ENCODE peak calls at places on chromosomes 2 and 18, in nine cellular contexts. D is astrocyte, F is Karpas-422, K is T-helper 17 cell, W is Panc1, Y is heart right ventricle, T is IMR-90, M is H1, A is SK-N-SH. O is an unnamed sample. For H3K9me3, the result is how much of the 10 kb centered on the place peaks cover.

GRCh38 chr2:230798769-230799399 is 65.9 kb upstream of the ITM2C start:
- DNase-seq in D (no peak), F (peak), K (no peak), W (no peak), Y (peak), T (peak), M (no peak), A (peak), O (no peak)

GRCh38 chr2:67476808-67477790 is 80.0 kb downstream of the ETAA1 start:
- DNase-seq in D (peak), F (peak), K (no peak), W (peak), Y (no peak), T (peak), M (no peak), A (peak), O (no peak)

GRCh38 chr18:75638223-75638596 is 210.7 kb upstream of the SMIM21 start:
- DNase-seq in D (peak), F (no peak), K (no peak), W (no peak), Y (no peak), T (peak), M (no peak), A (no peak), O (no peak)

GRCh38 chr2:37780097-37780676 is 108.7 kb upstream of the CDC42EP3 start:
- DNase-seq in D (peak), F (no peak), K (no peak), W (no peak), Y (no peak), T (peak), M (no peak), A (no peak), O (no peak)

GRCh38 chr2:219570924-219571310 is 422 bp downstream of the OBSL1 start:
- DNase-seq in D (peak), F (no peak), K (no peak), W (no peak), Y (no peak), T (peak), M (no peak), A (no peak), O (no peak)

GRCh38 chr2:219219781-219220532 is 1.2 kb upstream of the ABCB6 start:
- DNase-seq in D (no peak), F (no peak), K (no peak), W (no peak), Y (no peak), T (no peak), M (no peak), A (no peak), O (no peak)

GRCh38 chr2:42492691-42493467 is 903 bp downstream of the KCNG3 start:
- DNase-seq in D (no peak), F (no peak), K (peak), W (no peak), Y (no peak), T (no peak), M (peak), A (peak), O (no peak)

GRCh38 chr2:132740081-132740480 is 70.1 kb upstream of the LYPD1 start:
- DNase-seq in D (peak), F (no peak), K (no peak), W (no peak), Y (no peak), T (peak), M (no peak), A (no peak), O (no peak)

GRCh38 chr2:10542033-10542432 is 93.9 kb upstream of the ODC1 start:
- DNase-seq in D (no peak), F (no peak), K (no peak), W (no peak), Y (no peak), T (no peak), M (no peak), A (no peak), O (no peak)

GRCh38 chr2:42969231-42970150 is 177.1 kb upstream of the HAAO start:
- DNase-seq in D (peak), F (no peak), K (no peak), W (no peak), Y (no peak), T (peak), M (no peak), A (no peak), O (no peak)

GRCh38 chr2:126856403-126856802 is 42.3 kb upstream of the TEX51 start:
- DNase-seq in D (no peak), F (no peak), K (no peak), W (no peak), Y (no peak), T (no peak), M (no peak), A (no peak), O (no peak)

GRCh38 chr2:73436019-73436418 is 50.4 kb downstream of the ALMS1 start:
- DNase-seq in D (no peak), F (no peak), K (no peak), W (no peak), Y (no peak), T (no peak), M (no peak), A (no peak), O (no peak)

GRCh38 chr2:42086500-42086953 is 38.7 kb downstream of the PKDCC start:
- DNase-seq in D (no peak), F (peak), K (no peak), W (peak), Y (peak), T (peak), M (peak), A (peak), O (no peak)

GRCh38 chr2:235592430-235592829 is 98.6 kb downstream of the AGAP1 start:
- DNase-seq in D (peak), F (no peak), K (no peak), W (no peak), Y (no peak), T (no peak), M (no peak), A (no peak), O (no peak)

GRCh38 chr2:230520061-230520874 is 104.3 kb downstream of the SP100 start:
- DNase-seq in D (no peak), F (no peak), K (no peak), W (no peak), Y (no peak), T (no peak), M (no peak), A (no peak), O (no peak)

GRCh38 chr2:180472133-180472532 is 465.0 kb upstream of the CWC22 start:
- DNase-seq in D (peak), F (no peak), K (no peak), W (no peak), Y (no peak), T (peak), M (no peak), A (no peak), O (no peak)

GRCh38 chr2:151410485-151410833 is 757 bp downstream of the RIF1 start:
- DNase-seq in D (no peak), F (peak), K (peak), W (no peak), Y (no peak), T (peak), M (no peak), A (peak), O (no peak)

GRCh38 chr2:1716441-1716840 is 27.9 kb downstream of the PXDN start:
- DNase-seq in D (no peak), F (no peak), K (no peak), W (no peak), Y (no peak), T (no peak), M (no peak), A (peak), O (no peak)

GRCh38 chr18:5582054-5582453 is 38.3 kb upstream of the EPB41L3 start:
- DNase-seq in D (peak), F (no peak), K (no peak), W (no peak), Y (no peak), T (peak), M (no peak), A (no peak), O (no peak)

GRCh38 chr2:215680605-215681598 is 245.0 kb upstream of the FN1 start:
- DNase-seq in D (peak), F (no peak), K (no peak), W (no peak), Y (no peak), T (peak), M (no peak), A (no peak), O (peak)

GRCh38 chr2:128661955-128662564 is 343.4 kb upstream of the HS6ST1 start:
- DNase-seq in D (no peak), F (no peak), K (no peak), W (no peak), Y (no peak), T (no peak), M (no peak), A (no peak), O (no peak)

GRCh38 chr2:176081451-176081992 is 2.2 kb downstream of the EVX2 start:
- DNase-seq in D (no peak), F (no peak), K (no peak), W (no peak), Y (no peak), T (no peak), M (no peak), A (no peak), O (no peak)
- H3K9me3 ChIP-seq in D (under half), F (under half), K (under half), W (under half), Y (under half), T (under half), M (under half), A (under half), O (under half)

GRCh38 chr2:191835100-191835499 is 11.8 kb downstream of the CAVIN2 start:
- DNase-seq in D (no peak), F (no peak), K (no peak), W (no peak), Y (no peak), T (no peak), M (no peak), A (no peak), O (no peak)
- H3K9me3 ChIP-seq in D (under half), F (under half), K (under half), W (under half), Y (under half), T (under half), M (under half), A (under half), O (under half)

GRCh38 chr2:75241696-75242095 is 42.4 kb upstream of the TACR1 start:
- DNase-seq in D (no peak), F (peak), K (no peak), W (no peak), Y (no peak), T (peak), M (no peak), A (no peak), O (no peak)

GRCh38 chr2:75243219-75243618 is 43.9 kb upstream of the TACR1 start:
- DNase-seq in D (no peak), F (no peak), K (no peak), W (no peak), Y (no peak), T (no peak), M (no peak), A (no peak), O (no peak)

GRCh38 chr2:75246441-75247167 is 47.3 kb upstream of the TACR1 start:
- DNase-seq in D (peak), F (no peak), K (no peak), W (no peak), Y (no peak), T (peak), M (no peak), A (no peak), O (no peak)
- H3K9me3 ChIP-seq in D (under half), F (under half), K (under half), W (under half), Y (under half), T (under half), M (under half), A (under half), O (under half)

GRCh38 chr2:39356922-39357639 is 80.0 kb downstream of the MAP4K3 start:
- DNase-seq in D (no peak), F (no peak), K (no peak), W (no peak), Y (no peak), T (no peak), M (no peak), A (peak), O (no peak)

GRCh38 chr2:39359453-39360038 is 77.5 kb downstream of the MAP4K3 start:
- DNase-seq in D (no peak), F (no peak), K (no peak), W (no peak), Y (no peak), T (no peak), M (no peak), A (no peak), O (no peak)

GRCh38 chr2:39362595-39362994 is 74.5 kb downstream of the MAP4K3 start:
- DNase-seq in D (no peak), F (no peak), K (no peak), W (no peak), Y (no peak), T (no peak), M (no peak), A (no peak), O (no peak)

DNA sequence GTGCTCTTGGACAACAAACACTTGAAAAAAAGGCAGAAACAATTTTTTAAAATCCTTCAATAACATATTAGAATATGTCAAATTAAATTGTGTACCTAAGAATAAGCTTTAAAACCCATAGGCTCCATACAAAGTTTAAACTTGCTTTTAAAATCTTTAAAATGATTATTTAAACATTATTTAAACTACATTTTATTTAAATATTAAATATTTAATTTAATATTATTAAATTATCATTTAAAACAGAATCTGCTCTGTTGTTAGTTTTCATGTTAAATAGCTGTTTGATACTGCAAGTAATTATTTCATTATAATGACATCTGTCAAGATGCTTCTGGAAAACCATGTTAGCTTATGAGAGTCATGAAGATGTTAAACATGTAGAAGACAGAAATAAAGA is 75.6 kb downstream of the MAP4K3 start:
- DNase-seq in D (no peak), F (no peak), K (no peak), W (no peak), Y (no peak), T (no peak), M (no peak), A (no peak), O (no peak)
- H3K9me3 ChIP-seq in D (under half), F (under half), K (under half), W (under half), Y (under half), T (under half), M (under half), A (under half), O (under half)

DNA sequence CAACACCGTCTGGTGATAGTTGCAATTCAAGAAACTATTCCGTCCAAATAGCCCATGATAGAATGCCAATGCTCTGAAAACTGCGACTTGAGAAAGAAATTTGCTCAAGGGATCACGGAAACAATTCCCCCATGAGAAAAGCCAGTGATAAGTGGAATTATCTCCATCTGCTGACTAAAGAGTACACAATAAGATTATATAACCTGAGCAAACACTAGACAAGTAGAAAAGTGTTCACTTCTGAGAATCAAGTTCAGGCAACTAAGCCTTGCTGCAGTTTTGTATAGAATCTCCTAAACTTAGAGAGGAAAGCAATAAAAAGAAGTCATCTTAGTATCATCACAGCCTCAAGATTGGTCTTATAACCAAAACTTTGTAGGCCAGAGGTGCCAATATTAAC is 336.3 kb upstream of the NRXN1 start:
- DNase-seq in D (no peak), F (no peak), K (no peak), W (no peak), Y (no peak), T (no peak), M (no peak), A (no peak), O (no peak)
- H3K9me3 ChIP-seq in D (under half), F (under half), K (under half), W (under half), Y (under half), T (under half), M (under half), A (under half), O (under half)

GRCh38 chr2:122795763-122796162 is 1040.3 kb downstream of the TSN start:
- DNase-seq in D (no peak), F (no peak), K (no peak), W (no peak), Y (no peak), T (no peak), M (no peak), A (no peak), O (no peak)
- H3K9me3 ChIP-seq in D (under half), F (under half), K (under half), W (under half), Y (under half), T (under half), M (under half), A (under half), O (under half)

GRCh38 chr18:54551590-54551989 is 39.5 kb upstream of the DYNAP start:
- DNase-seq in D (no peak), F (no peak), K (no peak), W (no peak), Y (no peak), T (no peak), M (no peak), A (no peak), O (no peak)
- H3K9me3 ChIP-seq in D (under half), F (under half), K (under half), W (under half), Y (under half), T (under half), M (half or more), A (under half), O (under half)

DNA sequence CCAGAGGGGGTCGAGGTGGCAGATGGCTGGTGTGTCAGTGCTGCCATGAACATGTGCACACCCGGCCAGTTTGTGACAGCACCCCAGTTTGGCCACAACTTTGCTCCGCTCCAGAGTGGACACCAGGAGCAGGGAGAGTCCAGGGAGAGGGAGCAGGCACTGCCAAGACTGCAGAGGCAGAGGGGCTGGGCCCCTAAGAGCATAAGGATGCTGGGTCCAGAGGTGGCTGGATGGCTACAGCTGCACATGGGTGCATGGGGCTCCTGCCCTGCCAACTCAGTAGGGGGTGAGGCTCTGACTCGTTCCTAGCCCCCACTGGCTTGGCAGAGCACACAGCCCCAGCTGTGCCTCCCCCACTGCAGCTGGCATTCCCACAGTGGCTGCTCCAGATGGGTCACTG is 999.2 kb upstream of the CRIM1 start:
- DNase-seq in D (no peak), F (no peak), K (no peak), W (no peak), Y (no peak), T (no peak), M (no peak), A (no peak), O (no peak)
- H3K9me3 ChIP-seq in D (under half), F (under half), K (under half), W (under half), Y (under half), T (under half), M (under half), A (under half), O (under half)

GRCh38 chr2:89820248-89820647 is 1128.8 kb downstream of the RPIA start:
- DNase-seq in D (no peak), F (no peak), K (no peak), W (no peak), Y (no peak), T (no peak), M (no peak), A (no peak), O (no peak)

GRCh38 chr2:89825034-89825433 is 1133.6 kb downstream of the RPIA start:
- DNase-seq in D (no peak), F (no peak), K (no peak), W (no peak), Y (no peak), T (no peak), M (no peak), A (no peak), O (no peak)

GRCh38 chr2:89821455-89821945 is 1130.0 kb downstream of the RPIA start:
- DNase-seq in D (no peak), F (no peak), K (no peak), W (no peak), Y (no peak), T (no peak), M (no peak), A (no peak), O (no peak)

GRCh38 chr2:89819809-89820208 is 1128.3 kb downstream of the RPIA start:
- DNase-seq in D (no peak), F (no peak), K (no peak), W (no peak), Y (no peak), T (no peak), M (no peak), A (no peak), O (no peak)

DNA sequence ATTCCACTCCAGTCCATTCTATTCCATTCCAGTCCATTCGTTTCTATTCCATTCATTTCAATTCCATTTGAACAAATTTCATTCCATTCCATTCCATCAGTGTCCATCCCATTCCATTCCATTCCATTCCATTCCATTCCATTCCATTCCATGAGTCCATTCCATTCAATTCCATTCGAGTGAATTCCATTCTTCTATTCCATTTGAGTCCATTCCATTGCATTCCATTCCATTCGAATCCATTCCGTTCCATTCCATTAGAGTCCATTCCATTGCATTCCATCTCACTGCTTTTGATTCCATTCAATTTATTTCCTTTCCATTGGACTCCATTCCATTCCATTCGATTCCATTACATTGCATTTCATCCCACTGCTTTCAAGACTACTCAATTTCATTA is 1132.1 kb downstream of the RPIA start:
- DNase-seq in D (no peak), F (no peak), K (no peak), W (no peak), Y (no peak), T (no peak), M (no peak), A (no peak), O (no peak)
- H3K9me3 ChIP-seq in D (under half), F (half or more), K (under half), W (under half), Y (under half), T (under half), M (under half), A (under half), O (half or more)